ENCODE peak calls at places on chromosomes 4 and X, in four cellular contexts. U is IMR-90, Z is H9, O is neuronal stem cell. P is an unnamed sample.

GRCh38 chrX:12002876-12003275 is 135.4 kb upstream of the FRMPD4 start:
- DNase-seq in U (peak; percentile 10), Z (no peak), O (no peak), P (peak; percentile 4)

GRCh38 chrX:10634681-10635161 is 14.3 kb upstream of the MID1 start:
- DNase-seq in U (peak; percentile 94), Z (no peak), O (no peak), P (peak; percentile 66)

GRCh38 chr4:141849367-141849766 is 213.0 kb downstream of the IL15 start:
- DNase-seq in U (no peak), Z (no peak), O (no peak), P (no peak)

GRCh38 chr4:1234296-1234695 is 14.6 kb downstream of the CTBP1 start:
- DNase-seq in U (peak; percentile 12), Z (no peak), O (no peak), P (no peak)

GRCh38 chr4:47968847-47969246 is 47.6 kb downstream of the CNGA1 start:
- DNase-seq in U (no peak), Z (no peak), O (no peak), P (no peak)

GRCh38 chrX:40153335-40154221 is 55.8 kb upstream of the BCOR start:
- DNase-seq in U (no peak), Z (peak; percentile 61), O (no peak), P (no peak)

GRCh38 chrX:70535198-70535597 is 90.6 kb downstream of the DLG3 start:
- DNase-seq in U (no peak), Z (no peak), O (no peak), P (no peak)

GRCh38 chrX:2404816-2405215 is 96.0 kb downstream of the DHRSX start:
- DNase-seq in U (no peak), Z (no peak), O (no peak), P (peak; percentile 38)

GRCh38 chrX:44462851-44463250 is 79.8 kb downstream of the FUNDC1 start:
- DNase-seq in U (peak; percentile 4), Z (no peak), O (no peak), P (no peak)

GRCh38 chrX:131791608-131792355 is 231.3 kb upstream of the STK26 start:
- DNase-seq in U (peak; percentile 10), Z (no peak), O (no peak), P (peak; percentile 93)

GRCh38 chr4:176475091-176475490 is 155.3 kb downstream of the SPCS3 start:
- DNase-seq in U (no peak), Z (no peak), O (no peak), P (no peak)

GRCh38 chr4:186685744-186686143 is 37.9 kb downstream of the FAT1 start:
- DNase-seq in U (peak; percentile 92), Z (no peak), O (no peak), P (no peak)

GRCh38 chr4:119300388-119301131 is 21.4 kb downstream of the FABP2 start:
- DNase-seq in U (peak; percentile 89), Z (peak; percentile 96), O (peak; percentile 76), P (peak; percentile 99)

GRCh38 chr4:38322709-38323108 is 341.3 kb upstream of the KLF3 start:
- DNase-seq in U (peak; percentile 87), Z (no peak), O (no peak), P (no peak)

GRCh38 chrX:55488559-55489314 is 911 bp downstream of the USP51 start:
- DNase-seq in U (peak; percentile 8), Z (peak; percentile 70), O (peak; percentile 41), P (peak; percentile 49)

GRCh38 chr4:56698329-56698728 is 17.2 kb upstream of the HOPX start:
- DNase-seq in U (peak; percentile 42), Z (no peak), O (no peak), P (peak; percentile 95)

GRCh38 chr4:78645853-78646757 is 94.5 kb downstream of the ANXA3 start:
- DNase-seq in U (peak; percentile 96), Z (no peak), O (no peak), P (peak; percentile 59)

GRCh38 chr4:89486042-89486441 is 178.4 kb upstream of the GPRIN3 start:
- DNase-seq in U (peak; percentile 55), Z (no peak), O (no peak), P (peak; percentile 45)

GRCh38 chr4:168677063-168677462 is 180.2 kb downstream of the PALLD start:
- DNase-seq in U (no peak), Z (no peak), O (no peak), P (no peak)

GRCh38 chr4:77052352-77052751 is 23.4 kb downstream of the CCNI start:
- DNase-seq in U (peak; percentile 69), Z (peak; percentile 63), O (no peak), P (no peak)

GRCh38 chr4:57154191-57154590 is 44.0 kb upstream of the IGFBP7 start:
- DNase-seq in U (peak; percentile 23), Z (no peak), O (no peak), P (peak; percentile 79)

GRCh38 chr4:1790005-1790404 is 3.1 kb upstream of the FGFR3 start:
- DNase-seq in U (no peak), Z (no peak), O (no peak), P (no peak)

GRCh38 chrX:134313418-134313817 is 76.4 kb downstream of the CCDC160 start:
- DNase-seq in U (no peak), Z (no peak), O (no peak), P (no peak)

GRCh38 chrX:111410451-111410850 is 1.5 kb downstream of the DCX start:
- DNase-seq in U (no peak), Z (no peak), O (no peak), P (no peak)

GRCh38 chr4:54099959-54100606 is at the start of gene GSX2:
- DNase-seq in U (no peak), Z (peak; percentile 53), O (no peak), P (no peak)

GRCh38 chrX:11351375-11352295 is 58.4 kb downstream of the AMELX start:
- DNase-seq in U (peak; percentile 84), Z (no peak), O (no peak), P (no peak)

GRCh38 chr4:71863457-71863856 is 79.6 kb upstream of the GC start:
- DNase-seq in U (no peak), Z (no peak), O (no peak), P (no peak)

DNA sequence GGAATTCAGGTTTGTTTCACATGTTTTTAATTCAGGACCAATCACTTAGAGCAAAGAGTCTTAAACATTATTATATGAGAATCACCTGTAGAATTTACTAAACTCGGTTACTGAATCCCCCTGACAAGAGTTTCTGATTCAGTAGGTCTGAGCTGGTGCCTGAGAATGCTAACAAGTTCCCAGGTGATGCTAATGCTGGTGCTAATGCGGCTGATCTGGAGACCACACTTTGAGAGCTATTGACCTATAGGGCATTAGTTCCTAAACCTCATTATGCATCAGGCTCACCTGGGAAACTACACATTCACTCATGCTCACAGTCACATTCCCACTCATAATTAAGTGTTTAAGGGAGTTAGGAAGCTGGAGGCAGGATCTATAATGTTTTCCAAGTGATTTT is 36.1 kb upstream of the NUDT6 start:
- DNase-seq in U (no peak), Z (no peak), O (no peak), P (no peak)
- H2BK120ac ChIP-seq in U (peak overlapping the region; percentile 66), Z (no peak overlapping the region), O (no peak overlapping the region), P (no peak overlapping the region)

DNA sequence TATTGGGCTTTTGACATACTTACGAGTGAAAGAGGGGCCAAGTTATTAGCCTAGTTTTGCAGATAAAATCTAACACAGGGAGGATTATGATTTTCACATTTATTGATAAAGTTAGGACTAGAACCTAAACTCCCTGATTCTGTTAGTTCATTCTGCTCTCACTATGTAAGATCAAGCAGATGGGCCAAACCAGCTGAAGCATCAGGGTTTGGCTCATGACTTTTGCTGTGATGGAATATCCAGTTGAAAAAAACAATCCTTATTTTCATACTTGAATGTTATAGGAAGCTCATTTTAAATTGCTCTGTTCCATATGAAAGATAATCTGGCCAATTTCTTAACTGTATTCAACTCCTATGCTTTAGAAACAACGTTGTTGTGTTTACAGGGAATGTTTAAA is 21.2 kb downstream of the SPRY1 start:
- DNase-seq in U (no peak), Z (no peak), O (no peak), P (no peak)
- H2BK120ac ChIP-seq in U (peak overlapping the region; percentile 67), Z (no peak overlapping the region), O (no peak overlapping the region), P (no peak overlapping the region)

GRCh38 chrX:45714864-45715263 is 514.2 kb upstream of the DIPK2B start:
- DNase-seq in U (peak; percentile 71), Z (no peak), O (no peak), P (peak; percentile 21)

GRCh38 chrX:45710081-45710801 is 509.6 kb upstream of the DIPK2B start:
- DNase-seq in U (peak; percentile 96), Z (no peak), O (no peak), P (peak; percentile 2)

GRCh38 chrX:45709381-45709780 is 508.7 kb upstream of the DIPK2B start:
- DNase-seq in U (peak; percentile 44), Z (no peak), O (no peak), P (no peak)

GRCh38 chrX:45712067-45712466 is 511.4 kb upstream of the DIPK2B start:
- DNase-seq in U (peak; percentile 65), Z (no peak), O (no peak), P (no peak)

GRCh38 chrX:45711231-45711630 is 510.6 kb upstream of the DIPK2B start:
- DNase-seq in U (peak; percentile 28), Z (no peak), O (no peak), P (no peak)
- H2BK120ac ChIP-seq in U (peak overlapping the region; percentile 100), Z (no peak overlapping the region), O (no peak overlapping the region), P (no peak overlapping the region)

DNA sequence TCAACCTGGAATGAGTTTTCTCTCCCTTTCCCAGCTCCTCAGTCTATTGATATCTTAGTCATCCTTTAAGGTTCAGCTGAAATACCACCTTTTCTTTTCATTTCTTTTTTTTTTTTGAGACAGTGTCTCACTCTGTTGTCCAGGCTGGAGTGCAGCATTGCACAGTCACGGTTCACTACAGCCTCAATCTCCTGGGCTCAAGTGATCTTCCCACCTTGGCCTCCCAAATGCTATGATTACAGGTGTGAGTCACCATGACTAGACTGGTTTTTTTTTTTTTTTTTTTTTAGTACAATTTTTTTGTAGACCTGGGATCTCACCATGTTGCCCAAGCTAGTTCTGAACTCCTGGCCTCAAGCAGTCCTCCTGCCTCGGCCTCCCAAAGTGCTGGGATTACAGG is 28.9 kb downstream of the AFF1 start:
- DNase-seq in U (peak; percentile 59), Z (no peak), O (no peak), P (peak; percentile 80)
- H2BK120ac ChIP-seq in U (no peak overlapping the region), Z (no peak overlapping the region), O (no peak overlapping the region), P (no peak overlapping the region)

GRCh38 chr4:177638871-177639270 is 196.6 kb upstream of the AGA start:
- DNase-seq in U (no peak), Z (peak; percentile 30), O (no peak), P (no peak)
- H2BK120ac ChIP-seq in U (no peak overlapping the region), Z (no peak overlapping the region), O (no peak overlapping the region), P (no peak overlapping the region)

GRCh38 chrX:145826466-145826865 is 8.8 kb downstream of the SLITRK2 start:
- DNase-seq in U (no peak), Z (no peak), O (no peak), P (no peak)
- H2BK120ac ChIP-seq in U (no peak overlapping the region), Z (no peak overlapping the region), O (no peak overlapping the region), P (no peak overlapping the region)

P was measured in trophoblast cell.